ENCODE peak calls at places on chromosomes 16 and 17, in ten cellular contexts. D is cardiac muscle cell, C is fibroblast of lung, V is uterus, N is upper lobe of right lung, S is stomach, Y is A673, P is vagina, Z is tibial artery, H is Karpas-422. A is an unnamed sample. For H3K27me3, the result is how much of the 10 kb centered on the place peaks cover.

GRCh38 chr17:14329900-14330491 is 29.1 kb downstream of the HS3ST3B1 start:
- DNase-seq in Y (no peak), N (no peak), C (no peak), S (no peak), H (no peak), P (no peak), V (no peak), D (no peak), Z (no peak), A (no peak)

GRCh38 chr16:24178496-24178895 is 77.6 kb upstream of the CACNG3 start:
- DNase-seq in D (peak), N (no peak), P (no peak), Z (no peak), H (peak), C (no peak), S (no peak), Y (no peak), V (no peak), A (no peak)

GRCh38 chr17:35740997-35741931 is 9.8 kb downstream of the RASL10B start:
- DNase-seq in C (no peak), Z (peak), V (no peak), N (no peak), S (no peak), D (no peak), H (no peak), Y (no peak), P (no peak), A (no peak)

GRCh38 chr17:71500761-71501555 is 619.9 kb upstream of the SOX9 start:
- DNase-seq in Z (no peak), V (no peak), D (no peak), P (no peak), C (no peak), S (no peak), Y (no peak), H (no peak), N (no peak), A (no peak)

GRCh38 chr16:13005836-13006235 is 104.4 kb downstream of the SHISA9 start:
- DNase-seq in D (no peak), H (no peak), N (no peak), S (no peak), Z (no peak), Y (no peak), V (no peak), C (no peak), P (no peak), A (no peak)

GRCh38 chr17:39969375-39969774 is 6.6 kb downstream of the GSDMA start:
- DNase-seq in C (no peak), Z (no peak), H (no peak), N (no peak), P (no peak), Y (no peak), V (no peak), D (no peak), S (no peak), A (no peak)

GRCh38 chr17:58156839-58157803 is 8.9 kb downstream of the OR4D1 start:
- DNase-seq in D (peak), C (no peak), N (peak), H (no peak), P (no peak), Z (no peak), V (no peak), Y (no peak), S (no peak), A (no peak)

GRCh38 chr17:43350888-43351361 is 47.9 kb upstream of the ARL4D start:
- DNase-seq in Z (no peak), V (no peak), H (no peak), Y (no peak), S (no peak), P (no peak), D (no peak), N (no peak), C (no peak), A (no peak)

GRCh38 chr16:11556945-11557720 is 29.6 kb downstream of the LITAF start:
- DNase-seq in H (peak), S (no peak), D (no peak), Z (no peak), P (no peak), Y (no peak), N (no peak), C (no peak), V (no peak), A (no peak)

GRCh38 chr16:57969451-57970123 is 1.3 kb downstream of the CNGB1 start:
- DNase-seq in C (no peak), S (no peak), V (no peak), D (no peak), P (no peak), Y (no peak), H (no peak), N (no peak), Z (no peak), A (no peak)

GRCh38 chr16:80526418-80527061 is 14.3 kb upstream of the DYNLRB2 start:
- DNase-seq in N (no peak), Z (no peak), S (peak), Y (peak), P (no peak), D (peak), C (peak), V (peak), H (peak), A (peak)

GRCh38 chr16:17205279-17206139 is 265.3 kb downstream of the XYLT1 start:
- DNase-seq in P (no peak), V (no peak), H (no peak), N (no peak), D (peak), S (peak), C (peak), Z (no peak), Y (no peak), A (peak)

GRCh38 chr17:15891348-15891747 is 53.6 kb upstream of the ADORA2B start:
- DNase-seq in D (no peak), V (no peak), N (no peak), H (no peak), C (peak), Y (no peak), P (no peak), Z (no peak), S (no peak), A (no peak)

GRCh38 chr17:79354173-79354820 is 256.6 kb downstream of the RBFOX3 start:
- DNase-seq in C (no peak), S (no peak), P (no peak), D (no peak), H (no peak), Z (no peak), N (no peak), Y (no peak), V (no peak), A (no peak)

GRCh38 chr17:29059281-29059680 is 16.3 kb downstream of the PIPOX start:
- DNase-seq in S (no peak), V (no peak), D (no peak), Z (no peak), C (peak), N (no peak), H (no peak), Y (no peak), P (no peak), A (peak)

GRCh38 chr17:65811043-65811442 is 249.6 kb upstream of the AXIN2 start:
- DNase-seq in Y (no peak), N (no peak), V (no peak), S (no peak), P (no peak), H (no peak), Z (no peak), C (no peak), D (no peak), A (no peak)

GRCh38 chr17:77442976-77443742 is 302.4 kb downstream of the SEC14L1 start:
- DNase-seq in Z (no peak), V (no peak), Y (no peak), P (no peak), C (no peak), H (peak), S (no peak), D (no peak), N (no peak), A (no peak)

GRCh38 chr17:49454050-49454449 is 39.4 kb upstream of the PHB1 start:
- DNase-seq in N (no peak), Y (no peak), D (no peak), V (no peak), H (no peak), P (no peak), C (no peak), S (no peak), Z (no peak), A (no peak)

GRCh38 chr17:50207792-50208567 is 6.5 kb upstream of the COL1A1 start:
- DNase-seq in P (no peak), H (no peak), D (no peak), V (peak), C (no peak), N (no peak), Y (no peak), Z (no peak), S (no peak), A (no peak)

GRCh38 chr16:31487720-31488629 is 5.1 kb downstream of the SLC5A2 start:
- DNase-seq in Z (no peak), Y (peak), D (peak), C (peak), H (no peak), N (peak), V (no peak), S (peak), P (no peak), A (no peak)

GRCh38 chr16:58651965-58652348 is 22.3 kb upstream of the CNOT1 start:
- DNase-seq in V (no peak), C (no peak), D (no peak), S (no peak), N (no peak), Z (no peak), P (no peak), Y (no peak), H (no peak), A (no peak)

GRCh38 chr17:2400474-2400866 is 390 bp downstream of the MNT start:
- DNase-seq in H (peak), C (no peak), N (peak), D (peak), Z (peak), Y (peak), P (no peak), V (no peak), S (peak), A (no peak)

GRCh38 chr17:16377804-16378400 is 3.0 kb upstream of the UBB start:
- DNase-seq in P (no peak), C (peak), V (no peak), H (no peak), Z (no peak), D (no peak), N (no peak), Y (no peak), S (no peak), A (no peak)

GRCh38 chr16:3080024-3080423 is 14.6 kb downstream of the IL32 start:
- DNase-seq in P (no peak), S (no peak), H (no peak), Y (no peak), Z (no peak), N (no peak), C (no peak), D (no peak), V (no peak), A (no peak)

GRCh38 chr16:56636616-56637413 is 1.7 kb upstream of the MT1A start:
- DNase-seq in Y (no peak), D (no peak), V (no peak), N (no peak), Z (no peak), H (no peak), P (no peak), S (no peak), C (no peak), A (no peak)

GRCh38 chr17:79479876-79480275 is 131.0 kb downstream of the RBFOX3 start:
- DNase-seq in S (no peak), Y (no peak), P (no peak), N (no peak), C (no peak), H (no peak), V (no peak), Z (no peak), D (no peak), A (no peak)

GRCh38 chr16:78443780-78444422 is 344.4 kb downstream of the WWOX start:
- DNase-seq in V (no peak), Z (no peak), C (peak), N (no peak), Y (no peak), S (no peak), P (peak), H (no peak), D (no peak), A (no peak)

GRCh38 chr16:68084504-68085258 is 489 bp upstream of the NFATC3 start:
- DNase-seq in S (peak), N (peak), Y (peak), V (peak), H (peak), D (peak), C (peak), P (peak), Z (peak), A (no peak)

GRCh38 chr17:47218896-47219430 is 9.8 kb downstream of the MYL4 start:
- DNase-seq in Z (no peak), V (no peak), S (peak), C (no peak), N (no peak), Y (no peak), P (no peak), H (no peak), D (peak), A (no peak)

GRCh38 chr17:72778161-72779151 is 314.0 kb downstream of the SLC39A11 start:
- DNase-seq in V (no peak), S (no peak), P (no peak), C (no peak), N (no peak), D (no peak), H (no peak), Y (no peak), Z (no peak), A (no peak)

GRCh38 chr17:35898283-35899070 is 18.3 kb upstream of the CCL5 start:
- DNase-seq in N (no peak), S (peak), P (no peak), D (no peak), Y (no peak), V (no peak), C (no peak), H (no peak), Z (peak), A (no peak)

GRCh38 chr16:82682757-82683156 is 56.0 kb downstream of the CDH13 start:
- DNase-seq in H (no peak), Y (no peak), V (no peak), D (no peak), S (no peak), C (no peak), Z (no peak), P (no peak), N (no peak), A (no peak)

GRCh38 chr17:39750131-39751015 is 12.6 kb downstream of the GRB7 start:
- DNase-seq in Z (peak), V (no peak), N (no peak), D (peak), S (no peak), C (no peak), Y (no peak), H (no peak), P (no peak), A (no peak)

GRCh38 chr17:38572665-38573365 is 32.9 kb downstream of the SRCIN1 start:
- DNase-seq in V (no peak), C (no peak), Y (no peak), P (no peak), N (no peak), S (peak), D (peak), Z (no peak), H (no peak), A (no peak)

DNA sequence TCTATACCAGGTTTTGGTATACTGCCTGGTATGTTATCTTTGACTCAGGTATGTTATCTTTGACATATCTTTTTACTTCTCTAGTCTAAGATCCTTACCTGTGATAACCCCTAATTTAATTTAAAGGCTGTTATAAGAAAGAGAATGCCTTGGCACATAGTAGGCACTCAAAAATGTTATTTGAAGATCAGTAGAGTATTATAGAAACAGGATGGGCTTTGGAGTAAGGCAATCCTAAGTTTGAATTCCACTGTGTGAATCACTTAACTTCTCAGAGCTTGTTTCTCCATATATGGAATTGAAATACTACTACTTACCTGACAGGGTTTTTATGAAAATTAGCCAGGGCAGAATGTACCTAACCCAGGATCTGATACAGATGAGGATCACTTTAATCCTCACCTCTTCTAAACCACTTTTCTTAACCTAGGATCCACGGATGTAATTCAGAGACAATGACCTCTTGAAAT is 1.2 kb downstream of the BRIP1 start:
- DNase-seq in Z (no peak), P (no peak), S (no peak), Y (no peak), H (peak), V (no peak), C (peak), N (no peak), D (peak), A (no peak)
- H3K4me3 ChIP-seq in Z (no peak), P (no peak), S (no peak), Y (peak), H (peak), V (no peak), C (peak), N (no peak), D (peak), A (peak)

DNA sequence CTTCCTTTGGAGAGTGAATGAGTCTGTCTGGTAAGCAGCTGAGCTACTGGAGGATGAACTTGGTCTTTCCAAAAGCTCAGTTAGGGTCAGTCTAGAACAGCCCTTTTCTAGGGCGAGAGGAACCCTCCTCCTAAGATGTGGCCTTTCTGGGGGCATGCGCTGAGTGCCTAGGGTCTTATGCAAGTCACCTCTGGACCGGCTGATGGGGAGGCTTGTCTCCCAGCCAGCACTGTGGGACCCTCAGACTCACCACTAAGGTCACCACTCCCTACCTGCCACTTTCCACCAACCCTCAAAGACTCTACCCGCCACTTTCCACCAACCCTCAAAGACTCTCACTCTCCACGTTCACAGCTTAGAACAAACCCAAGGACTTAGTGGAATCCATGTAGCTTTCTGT is 26.8 kb downstream of the LMF1 start:
- DNase-seq in C (no peak), Z (no peak), Y (no peak), H (no peak), V (no peak), D (no peak), N (no peak), P (no peak), S (no peak), A (no peak)
- H3K27me3 ChIP-seq in C (under half), Z (under half), Y (under half), H (under half), V (under half), D (under half), N (under half), P (under half), S (under half), A (under half)

GRCh38 chr17:3914319-3914685 is 2.0 kb downstream of the P2RX1 start:
- DNase-seq in Z (no peak), S (peak), C (no peak), V (no peak), N (no peak), H (peak), Y (no peak), P (no peak), D (no peak), A (no peak)
- H3K27ac ChIP-seq in Z (peak), S (peak), C (no peak), V (no peak), N (no peak), H (peak), Y (no peak), P (no peak), D (peak), A (peak)

GRCh38 chr17:10870651-10871050 is 32.8 kb upstream of the PIRT start:
- DNase-seq in V (no peak), H (no peak), C (no peak), S (no peak), P (no peak), D (no peak), Z (no peak), N (no peak), Y (no peak), A (no peak)

GRCh38 chr17:10875411-10875810 is 37.5 kb upstream of the PIRT start:
- DNase-seq in P (no peak), D (peak), H (peak), S (no peak), V (no peak), Y (peak), Z (no peak), N (no peak), C (no peak), A (no peak)

GRCh38 chr17:10879110-10879509 is 41.2 kb upstream of the PIRT start:
- DNase-seq in Z (no peak), Y (peak), C (no peak), P (no peak), D (peak), H (peak), V (no peak), S (peak), N (no peak), A (no peak)

GRCh38 chr17:10871914-10872313 is 34.0 kb upstream of the PIRT start:
- DNase-seq in H (no peak), V (no peak), Z (no peak), C (no peak), S (peak), Y (peak), P (no peak), N (peak), D (no peak), A (no peak)

GRCh38 chr17:10875984-10876555 is 38.2 kb upstream of the PIRT start:
- DNase-seq in N (peak), S (peak), H (peak), Z (no peak), V (peak), P (no peak), C (peak), D (peak), Y (peak), A (no peak)
- H3K4me3 ChIP-seq in N (no peak), S (no peak), H (no peak), Z (no peak), V (no peak), P (no peak), C (no peak), D (no peak), Y (no peak), A (no peak)

GRCh38 chr17:8312251-8312650 is 2.2 kb downstream of the ARHGEF15 start:
- DNase-seq in N (no peak), V (no peak), Y (no peak), H (no peak), D (no peak), Z (no peak), P (no peak), S (no peak), C (no peak), A (no peak)
- H3K27me3 ChIP-seq in N (under half), V (under half), Y (under half), H (under half), D (under half), Z (under half), P (under half), S (half or more), C (under half), A (half or more)

DNA sequence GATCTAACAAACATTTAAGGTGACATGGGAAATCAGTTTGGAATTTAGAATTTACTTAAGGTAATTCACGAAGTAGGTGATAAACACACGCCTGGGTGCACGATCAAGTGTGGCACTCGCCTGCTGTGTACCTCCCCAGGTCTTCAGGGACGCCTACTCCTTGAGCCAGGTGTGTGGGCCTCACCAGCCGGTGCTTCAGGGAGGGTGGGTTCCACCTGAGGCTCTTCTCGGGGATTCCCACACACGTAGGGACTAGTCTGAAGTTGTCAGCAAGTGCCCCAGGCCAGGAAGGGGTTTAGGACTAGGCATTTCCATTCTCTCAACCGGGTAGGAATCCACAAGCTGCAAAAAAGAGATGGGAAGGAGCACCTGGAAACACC is 9.8 kb upstream of the NAT9 start:
- DNase-seq in C (no peak), Y (no peak), Z (no peak), S (no peak), H (no peak), V (no peak), P (no peak), N (no peak), D (no peak), A (no peak)
- H3K27ac ChIP-seq in C (no peak), Y (no peak), Z (no peak), S (no peak), H (no peak), V (no peak), P (no peak), N (no peak), D (no peak), A (no peak)

DNA sequence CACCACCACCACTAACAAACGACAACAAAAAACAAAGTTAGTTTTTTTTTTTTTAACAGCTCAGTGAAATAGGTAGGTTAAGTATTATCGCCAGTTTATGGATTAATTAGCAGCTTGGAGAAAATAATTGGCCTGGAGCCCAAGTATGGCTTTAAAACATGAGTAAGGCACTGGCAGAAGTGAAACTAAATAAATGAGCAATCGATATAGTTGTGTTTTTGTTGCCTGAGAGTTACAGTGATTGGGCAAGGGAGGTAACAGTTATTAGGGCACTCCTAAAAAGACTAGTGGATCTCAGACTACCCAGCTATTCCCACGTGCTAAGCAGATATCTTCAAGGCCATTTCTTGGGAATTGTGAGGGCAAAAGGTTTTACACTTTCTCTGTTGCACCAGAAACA is 2.4 kb downstream of the MLKL start:
- DNase-seq in N (no peak), V (no peak), S (no peak), C (no peak), Y (no peak), P (no peak), H (no peak), D (no peak), Z (no peak), A (no peak)
- H3K4me3 ChIP-seq in N (peak), V (no peak), S (no peak), C (no peak), Y (peak), P (no peak), H (no peak), D (no peak), Z (no peak), A (no peak)